ENCODE peak calls at places on chromosomes 1 and 21, in seven cellular contexts. Y is heart left ventricle, O is IMR-90, C is HT1080, Q is GM13977, J is head of caudate nucleus, P is tibial artery. N is an unnamed sample.

GRCh38 chr1:220330265-220330664 is 58.0 kb upstream of the RAB3GAP2 start:
- DNase-seq in J (no peak), C (no peak), P (no peak), O (peak), Q (no peak), Y (no peak), N (no peak)

GRCh38 chr1:170303034-170303433 is 157.3 kb downstream of the NTMT2 start:
- DNase-seq in Q (no peak), O (no peak), Y (no peak), J (no peak), C (no peak), P (no peak), N (no peak)

GRCh38 chr21:25709684-25710265 is 24.9 kb downstream of the ATP5PF start:
- DNase-seq in Y (no peak), P (no peak), O (no peak), J (no peak), C (no peak), Q (no peak), N (no peak)

GRCh38 chr21:42424848-42425602 is 21.3 kb downstream of the UBASH3A start:
- DNase-seq in Q (no peak), J (no peak), O (no peak), P (no peak), C (no peak), Y (no peak), N (no peak)

GRCh38 chr1:12064073-12064969 is 1.2 kb downstream of the TNFRSF8 start:
- DNase-seq in Y (no peak), P (no peak), Q (no peak), O (no peak), C (no peak), J (no peak), N (no peak)

GRCh38 chr1:240091614-240092300 is at the start of gene FMN2:
- DNase-seq in P (no peak), C (peak), Y (no peak), O (peak), J (peak), Q (peak), N (peak)

GRCh38 chr1:85307987-85308836 is 31.8 kb upstream of the BCL10 start:
- DNase-seq in P (peak), J (peak), C (peak), Y (peak), Q (peak), O (peak), N (peak)

GRCh38 chr1:1165900-1166421 is 7.7 kb upstream of the TTLL10 start:
- DNase-seq in Q (no peak), J (no peak), Y (peak), C (no peak), P (no peak), O (no peak), N (no peak)

GRCh38 chr1:181251001-181251712 is 162.7 kb downstream of the IER5 start:
- DNase-seq in P (no peak), J (no peak), C (peak), Q (no peak), Y (no peak), O (peak), N (no peak)

GRCh38 chr1:214454619-214455396 is 96.6 kb downstream of the PTPN14 start:
- DNase-seq in J (no peak), O (peak), C (peak), P (no peak), Q (no peak), Y (no peak), N (no peak)

GRCh38 chr1:57058652-57059501 is 93.1 kb upstream of the C8B start:
- DNase-seq in P (no peak), O (no peak), J (no peak), Y (no peak), Q (no peak), C (no peak), N (peak)

GRCh38 chr1:27388337-27389005 is 4.0 kb upstream of the GPR3 start:
- DNase-seq in Q (peak), Y (no peak), C (peak), P (peak), J (peak), O (no peak), N (peak)

GRCh38 chr1:113141650-113142473 is 68.9 kb downstream of the LRIG2 start:
- DNase-seq in J (no peak), P (no peak), O (peak), C (peak), Y (no peak), Q (no peak), N (no peak)

GRCh38 chr1:169108897-169109560 is 2.5 kb downstream of the ATP1B1 start:
- DNase-seq in O (peak), Y (no peak), P (no peak), J (peak), C (no peak), Q (peak), N (peak)

GRCh38 chr1:156859523-156860112 is 701 bp upstream of the INSRR start:
- DNase-seq in J (no peak), P (no peak), O (no peak), Y (no peak), C (no peak), Q (peak), N (no peak)

GRCh38 chr1:93489756-93490155 is 41.8 kb downstream of the FNBP1L start:
- DNase-seq in Y (no peak), Q (no peak), P (no peak), O (peak), J (no peak), C (no peak), N (peak)

GRCh38 chr1:192133350-192133950 is 24.8 kb upstream of the RGS18 start:
- DNase-seq in Q (no peak), O (peak), Y (no peak), C (peak), J (no peak), P (no peak), N (no peak)

GRCh38 chr1:43867946-43868740 is 65.5 kb upstream of the ARTN start:
- DNase-seq in Q (no peak), J (no peak), P (no peak), C (no peak), O (peak), Y (no peak), N (no peak)

GRCh38 chr1:87686137-87686490 is 357.4 kb downstream of the LMO4 start:
- DNase-seq in J (no peak), Q (no peak), Y (no peak), C (no peak), O (no peak), P (no peak), N (no peak)

GRCh38 chr1:205502992-205503391 is 1.5 kb upstream of the CDK18 start:
- DNase-seq in J (no peak), Y (no peak), O (no peak), P (no peak), Q (no peak), C (no peak), N (no peak)

GRCh38 chr1:204337583-204337982 is 22.1 kb downstream of the PLEKHA6 start:
- DNase-seq in J (no peak), C (peak), Q (no peak), Y (no peak), O (no peak), P (no peak), N (no peak)

GRCh38 chr1:226776066-226776465 is 37.0 kb upstream of the ITPKB start:
- DNase-seq in P (no peak), Y (no peak), Q (no peak), J (no peak), C (no peak), O (no peak), N (no peak)

GRCh38 chr1:207919523-207920210 is 8.7 kb upstream of the CD34 start:
- DNase-seq in O (no peak), P (no peak), C (no peak), Y (no peak), J (no peak), Q (no peak), N (peak)

GRCh38 chr1:26965628-26966027 is 5.4 kb upstream of the KDF1 start:
- DNase-seq in Y (no peak), J (no peak), Q (no peak), C (no peak), P (no peak), O (no peak), N (no peak)

GRCh38 chr1:85289207-85289847 is 12.9 kb upstream of the BCL10 start:
- DNase-seq in Y (no peak), Q (no peak), O (peak), P (no peak), C (peak), J (no peak), N (no peak)

GRCh38 chr1:215292906-215293305 is 210.4 kb downstream of the KCNK2 start:
- DNase-seq in O (no peak), C (no peak), J (no peak), Q (no peak), P (no peak), Y (no peak), N (no peak)

GRCh38 chr1:85122169-85122568 is 73.9 kb upstream of the MCOLN3 start:
- DNase-seq in P (no peak), Y (no peak), J (no peak), Q (no peak), C (no peak), O (no peak), N (no peak)

GRCh38 chr1:172252296-172252695 is 168.2 kb upstream of the C1orf105 start:
- DNase-seq in C (no peak), Q (no peak), P (no peak), J (no peak), O (no peak), Y (no peak), N (no peak)

GRCh38 chr21:30831194-30831765 is 1.7 kb upstream of the KRTAP7-1 start:
- DNase-seq in O (no peak), P (no peak), Q (peak), C (peak), J (no peak), Y (no peak), N (no peak)

GRCh38 chr1:173603056-173603591 is at the start of gene SLC9C2:
- DNase-seq in P (no peak), J (no peak), Y (no peak), C (no peak), O (peak), Q (no peak), N (peak)

GRCh38 chr1:203524152-203524551 is 30.2 kb downstream of the OPTC start:
- DNase-seq in C (no peak), P (no peak), O (no peak), Q (no peak), J (no peak), Y (no peak), N (no peak)

GRCh38 chr1:83860506-83861221 is 138.3 kb downstream of the TTLL7 start:
- DNase-seq in Q (peak), Y (peak), P (peak), C (no peak), J (peak), O (no peak), N (peak)

GRCh38 chr1:25737151-25737550 is 62.8 kb upstream of the SELENON start:
- DNase-seq in Y (no peak), O (no peak), P (peak), J (no peak), C (no peak), Q (no peak), N (peak)

N was measured in Ammon's horn.